ENCODE peak calls at places on chromosome 17, in five cellular contexts. One of them, this sample, is unnamed.

GRCh38 chr17:733743-734142 is 1.3 kb downstream of the TLCD3A start:
- DNase-seq in dorsolateral prefrontal cortex: no peak
- DNase-seq in PC-3: no peak
- DNase-seq in fibroblast of lung: no peak
- DNase-seq in PC-9: no peak
- DNase-seq in this sample: no peak

GRCh38 chr17:83050651-83051422 is 28.6 kb upstream of the METRNL start:
- DNase-seq in dorsolateral prefrontal cortex: peak; percentile 46
- DNase-seq in PC-3: no peak
- DNase-seq in fibroblast of lung: no peak
- DNase-seq in PC-9: no peak
- DNase-seq in this sample: no peak

GRCh38 chr17:72730091-72730490 is 362.4 kb downstream of the SLC39A11 start:
- DNase-seq in dorsolateral prefrontal cortex: no peak
- DNase-seq in PC-3: no peak
- DNase-seq in fibroblast of lung: peak; percentile 77
- DNase-seq in PC-9: no peak
- DNase-seq in this sample: peak; percentile 56

GRCh38 chr17:48970865-48971687 is 2.7 kb upstream of the GIP start:
- DNase-seq in dorsolateral prefrontal cortex: no peak
- DNase-seq in PC-3: no peak
- DNase-seq in fibroblast of lung: no peak
- DNase-seq in PC-9: no peak
- DNase-seq in this sample: no peak

GRCh38 chr17:7133916-7134315 is 19.3 kb upstream of the ASGR2 start:
- DNase-seq in dorsolateral prefrontal cortex: no peak
- DNase-seq in PC-3: no peak
- DNase-seq in fibroblast of lung: no peak
- DNase-seq in PC-9: no peak
- DNase-seq in this sample: no peak

GRCh38 chr17:76077582-76078110 is 1.3 kb upstream of the ZACN start:
- DNase-seq in dorsolateral prefrontal cortex: peak; percentile 20
- DNase-seq in PC-3: peak; percentile 19
- DNase-seq in fibroblast of lung: no peak
- DNase-seq in PC-9: no peak
- DNase-seq in this sample: no peak

GRCh38 chr17:72699566-72699965 is 392.9 kb downstream of the SLC39A11 start:
- DNase-seq in dorsolateral prefrontal cortex: peak; percentile 68
- DNase-seq in PC-3: peak; percentile 92
- DNase-seq in fibroblast of lung: no peak
- DNase-seq in PC-9: no peak
- DNase-seq in this sample: peak; percentile 64

GRCh38 chr17:824372-824771 is 42.2 kb downstream of the MRM3 start:
- DNase-seq in dorsolateral prefrontal cortex: no peak
- DNase-seq in PC-3: no peak
- DNase-seq in fibroblast of lung: no peak
- DNase-seq in PC-9: no peak
- DNase-seq in this sample: no peak

GRCh38 chr17:75688209-75688771 is 21.2 kb downstream of the SAP30BP start:
- DNase-seq in dorsolateral prefrontal cortex: no peak
- DNase-seq in PC-3: no peak
- DNase-seq in fibroblast of lung: no peak
- DNase-seq in PC-9: peak; percentile 61
- DNase-seq in this sample: peak; percentile 79

GRCh38 chr17:21003007-21003621 is 39.7 kb downstream of the USP22 start:
- DNase-seq in dorsolateral prefrontal cortex: no peak
- DNase-seq in PC-3: no peak
- DNase-seq in fibroblast of lung: no peak
- DNase-seq in PC-9: no peak
- DNase-seq in this sample: no peak

GRCh38 chr17:30389755-30390300 is 11.1 kb downstream of the CPD start:
- DNase-seq in dorsolateral prefrontal cortex: no peak
- DNase-seq in PC-3: no peak
- DNase-seq in fibroblast of lung: no peak
- DNase-seq in PC-9: no peak
- DNase-seq in this sample: peak; percentile 74

GRCh38 chr17:7969434-7969833 is 33.0 kb upstream of the GUCY2D start:
- DNase-seq in dorsolateral prefrontal cortex: no peak
- DNase-seq in PC-3: no peak
- DNase-seq in fibroblast of lung: peak; percentile 37
- DNase-seq in PC-9: no peak
- DNase-seq in this sample: peak; percentile 52

GRCh38 chr17:35460354-35460851 is 11.8 kb upstream of the SLFN13 start:
- DNase-seq in dorsolateral prefrontal cortex: no peak
- DNase-seq in PC-3: peak; percentile 76
- DNase-seq in fibroblast of lung: no peak
- DNase-seq in PC-9: peak; percentile 83
- DNase-seq in this sample: no peak

GRCh38 chr17:35103271-35103670 is 16.4 kb downstream of the RAD51D start:
- DNase-seq in dorsolateral prefrontal cortex: no peak
- DNase-seq in PC-3: no peak
- DNase-seq in fibroblast of lung: no peak
- DNase-seq in PC-9: peak; percentile 63
- DNase-seq in this sample: no peak

GRCh38 chr17:39935896-39936295 is 8.4 kb downstream of the LRRC3C start:
- DNase-seq in dorsolateral prefrontal cortex: no peak
- DNase-seq in PC-3: peak; percentile 9
- DNase-seq in fibroblast of lung: no peak
- DNase-seq in PC-9: no peak
- DNase-seq in this sample: peak; percentile 32

GRCh38 chr17:31525801-31526549 is 134.5 kb downstream of the RAB11FIP4 start:
- DNase-seq in dorsolateral prefrontal cortex: peak; percentile 73
- DNase-seq in PC-3: peak; percentile 32
- DNase-seq in fibroblast of lung: no peak
- DNase-seq in PC-9: no peak
- DNase-seq in this sample: no peak

GRCh38 chr17:78634154-78634553 is 57.0 kb upstream of the DNAH17 start:
- DNase-seq in dorsolateral prefrontal cortex: no peak
- DNase-seq in PC-3: no peak
- DNase-seq in fibroblast of lung: no peak
- DNase-seq in PC-9: no peak
- DNase-seq in this sample: no peak

GRCh38 chr17:4142107-4142900 is 526 bp downstream of the ZZEF1 start:
- DNase-seq in dorsolateral prefrontal cortex: no peak
- DNase-seq in PC-3: no peak
- DNase-seq in fibroblast of lung: peak; percentile 5
- DNase-seq in PC-9: no peak
- DNase-seq in this sample: peak; percentile 22

GRCh38 chr17:80203448-80204092 is 16.6 kb downstream of the SGSH start:
- DNase-seq in dorsolateral prefrontal cortex: no peak
- DNase-seq in PC-3: no peak
- DNase-seq in fibroblast of lung: no peak
- DNase-seq in PC-9: no peak
- DNase-seq in this sample: no peak
- TF ChIP-seq CTCF in dorsolateral prefrontal cortex: no peak
- TF ChIP-seq CTCF in PC-3: peak; percentile 14
- TF ChIP-seq CTCF in fibroblast of lung: no peak
- TF ChIP-seq CTCF in PC-9: no peak
- TF ChIP-seq CTCF in this sample: no peak

GRCh38 chr17:50165867-50166517 is at the start of gene SGCA:
- DNase-seq in dorsolateral prefrontal cortex: no peak
- DNase-seq in PC-3: no peak
- DNase-seq in fibroblast of lung: no peak
- DNase-seq in PC-9: no peak
- DNase-seq in this sample: no peak
- H3K4me3 ChIP-seq in dorsolateral prefrontal cortex: peak within 1 kb of the TSS; percentile 23
- H3K4me3 ChIP-seq in PC-3: no peak within 1 kb of the TSS
- H3K4me3 ChIP-seq in fibroblast of lung: peak within 1 kb of the TSS; percentile 25
- H3K4me3 ChIP-seq in PC-9: no peak within 1 kb of the TSS
- H3K4me3 ChIP-seq in this sample: no peak within 1 kb of the TSS

GRCh38 chr17:29091591-29092291 is 48.8 kb downstream of the PIPOX start:
- DNase-seq in dorsolateral prefrontal cortex: no peak
- DNase-seq in PC-3: no peak
- DNase-seq in fibroblast of lung: no peak
- DNase-seq in PC-9: no peak
- DNase-seq in this sample: no peak
- TF ChIP-seq CTCF in dorsolateral prefrontal cortex: no peak
- TF ChIP-seq CTCF in PC-3: no peak
- TF ChIP-seq CTCF in fibroblast of lung: no peak
- TF ChIP-seq CTCF in PC-9: no peak
- TF ChIP-seq CTCF in this sample: no peak

GRCh38 chr17:77190561-77190960 is 49.8 kb downstream of the SEC14L1 start:
- DNase-seq in dorsolateral prefrontal cortex: no peak
- DNase-seq in PC-3: no peak
- DNase-seq in fibroblast of lung: no peak
- DNase-seq in PC-9: no peak
- DNase-seq in this sample: no peak

GRCh38 chr17:77186141-77186604 is 45.4 kb downstream of the SEC14L1 start:
- DNase-seq in dorsolateral prefrontal cortex: no peak
- DNase-seq in PC-3: no peak
- DNase-seq in fibroblast of lung: no peak
- DNase-seq in PC-9: no peak
- DNase-seq in this sample: no peak

GRCh38 chr17:77191266-77191665 is 50.5 kb downstream of the SEC14L1 start:
- DNase-seq in dorsolateral prefrontal cortex: no peak
- DNase-seq in PC-3: no peak
- DNase-seq in fibroblast of lung: no peak
- DNase-seq in PC-9: no peak
- DNase-seq in this sample: no peak

GRCh38 chr17:77188084-77189066 is 47.6 kb downstream of the SEC14L1 start:
- DNase-seq in dorsolateral prefrontal cortex: no peak
- DNase-seq in PC-3: peak; percentile 76
- DNase-seq in fibroblast of lung: peak; percentile 29
- DNase-seq in PC-9: no peak
- DNase-seq in this sample: peak; percentile 60

GRCh38 chr17:77189148-77189547 is 48.4 kb downstream of the SEC14L1 start:
- DNase-seq in dorsolateral prefrontal cortex: no peak
- DNase-seq in PC-3: no peak
- DNase-seq in fibroblast of lung: no peak
- DNase-seq in PC-9: no peak
- DNase-seq in this sample: no peak
- H3K4me3 ChIP-seq in dorsolateral prefrontal cortex: no peak overlapping the region
- H3K4me3 ChIP-seq in PC-3: no peak overlapping the region
- H3K4me3 ChIP-seq in fibroblast of lung: no peak overlapping the region
- H3K4me3 ChIP-seq in PC-9: no peak overlapping the region
- H3K4me3 ChIP-seq in this sample: no peak overlapping the region

GRCh38 chr17:67801626-67802175 is 23.6 kb upstream of the BPTF start:
- DNase-seq in dorsolateral prefrontal cortex: no peak
- DNase-seq in PC-3: peak; percentile 23
- DNase-seq in fibroblast of lung: no peak
- DNase-seq in PC-9: no peak
- DNase-seq in this sample: no peak
- TF ChIP-seq CTCF in dorsolateral prefrontal cortex: no peak
- TF ChIP-seq CTCF in PC-3: peak; percentile 54
- TF ChIP-seq CTCF in fibroblast of lung: no peak
- TF ChIP-seq CTCF in PC-9: peak; percentile 21
- TF ChIP-seq CTCF in this sample: peak; percentile 8

This sample was measured in cardiac fibroblast.